ENCODE peak calls at places on chromosome 2, in eight cellular contexts. One of them, this sample, is unnamed.

GRCh38 chr2:168550670-168551069 is 94.6 kb downstream of the CERS6 start:
- DNase-seq in gastrocnemius medialis: no peak
- DNase-seq in cardiac fibroblast: no peak
- DNase-seq in GM23338: peak; percentile 43
- DNase-seq in fibroblast of lung: no peak
- DNase-seq in heart right ventricle: no peak
- DNase-seq in cardiac muscle cell: no peak
- DNase-seq in PC-3: no peak
- DNase-seq in this sample: no peak

GRCh38 chr2:235638541-235639192 is 144.8 kb downstream of the AGAP1 start:
- DNase-seq in gastrocnemius medialis: no peak
- DNase-seq in cardiac fibroblast: no peak
- DNase-seq in GM23338: peak; percentile 48
- DNase-seq in fibroblast of lung: no peak
- DNase-seq in heart right ventricle: no peak
- DNase-seq in cardiac muscle cell: no peak
- DNase-seq in PC-3: peak; percentile 15
- DNase-seq in this sample: no peak

GRCh38 chr2:190533175-190533967 is 1.2 kb downstream of the NEMP2 start:
- DNase-seq in gastrocnemius medialis: peak; percentile 16
- DNase-seq in cardiac fibroblast: no peak
- DNase-seq in GM23338: no peak
- DNase-seq in fibroblast of lung: peak; percentile 36
- DNase-seq in heart right ventricle: no peak
- DNase-seq in cardiac muscle cell: peak; percentile 42
- DNase-seq in PC-3: no peak
- DNase-seq in this sample: no peak

GRCh38 chr2:138712212-138712979 is 67.8 kb downstream of the NXPH2 start:
- DNase-seq in gastrocnemius medialis: no peak
- DNase-seq in cardiac fibroblast: no peak
- DNase-seq in GM23338: no peak
- DNase-seq in fibroblast of lung: peak; percentile 45
- DNase-seq in heart right ventricle: no peak
- DNase-seq in cardiac muscle cell: no peak
- DNase-seq in PC-3: peak; percentile 40
- DNase-seq in this sample: peak; percentile 31

GRCh38 chr2:128472789-128473174 is 154.1 kb upstream of the HS6ST1 start:
- DNase-seq in gastrocnemius medialis: no peak
- DNase-seq in cardiac fibroblast: peak; percentile 69
- DNase-seq in GM23338: no peak
- DNase-seq in fibroblast of lung: peak; percentile 32
- DNase-seq in heart right ventricle: no peak
- DNase-seq in cardiac muscle cell: peak; percentile 80
- DNase-seq in PC-3: no peak
- DNase-seq in this sample: no peak

GRCh38 chr2:70959851-70960832 is 18.3 kb upstream of the ANKRD53 start:
- DNase-seq in gastrocnemius medialis: no peak
- DNase-seq in cardiac fibroblast: no peak
- DNase-seq in GM23338: peak; percentile 72
- DNase-seq in fibroblast of lung: no peak
- DNase-seq in heart right ventricle: no peak
- DNase-seq in cardiac muscle cell: no peak
- DNase-seq in PC-3: no peak
- DNase-seq in this sample: no peak

GRCh38 chr2:192267484-192267883 is 72.8 kb upstream of the TMEFF2 start:
- DNase-seq in gastrocnemius medialis: no peak
- DNase-seq in cardiac fibroblast: peak; percentile 78
- DNase-seq in GM23338: no peak
- DNase-seq in fibroblast of lung: peak; percentile 86
- DNase-seq in heart right ventricle: no peak
- DNase-seq in cardiac muscle cell: peak; percentile 84
- DNase-seq in PC-3: peak; percentile 87
- DNase-seq in this sample: peak; percentile 86

GRCh38 chr2:40161986-40162385 is 289.9 kb downstream of the SLC8A1 start:
- DNase-seq in gastrocnemius medialis: no peak
- DNase-seq in cardiac fibroblast: no peak
- DNase-seq in GM23338: no peak
- DNase-seq in fibroblast of lung: no peak
- DNase-seq in heart right ventricle: no peak
- DNase-seq in cardiac muscle cell: no peak
- DNase-seq in PC-3: no peak
- DNase-seq in this sample: no peak

GRCh38 chr2:241223211-241224067 is 35.0 kb downstream of the ANO7 start:
- DNase-seq in gastrocnemius medialis: no peak
- DNase-seq in cardiac fibroblast: no peak
- DNase-seq in GM23338: no peak
- DNase-seq in fibroblast of lung: peak; percentile 32
- DNase-seq in heart right ventricle: no peak
- DNase-seq in cardiac muscle cell: peak; percentile 10
- DNase-seq in PC-3: peak; percentile 59
- DNase-seq in this sample: no peak

GRCh38 chr2:202718614-202719013 is 83.8 kb downstream of the FAM117B start:
- DNase-seq in gastrocnemius medialis: no peak
- DNase-seq in cardiac fibroblast: peak; percentile 15
- DNase-seq in GM23338: no peak
- DNase-seq in fibroblast of lung: peak; percentile 59
- DNase-seq in heart right ventricle: no peak
- DNase-seq in cardiac muscle cell: peak; percentile 20
- DNase-seq in PC-3: peak; percentile 50
- DNase-seq in this sample: peak; percentile 32

GRCh38 chr2:107068502-107068901 is 182.5 kb upstream of the ST6GAL2 start:
- DNase-seq in gastrocnemius medialis: no peak
- DNase-seq in cardiac fibroblast: no peak
- DNase-seq in GM23338: no peak
- DNase-seq in fibroblast of lung: no peak
- DNase-seq in heart right ventricle: no peak
- DNase-seq in cardiac muscle cell: no peak
- DNase-seq in PC-3: no peak
- DNase-seq in this sample: no peak

GRCh38 chr2:134258684-134259408 is 5.0 kb downstream of the MGAT5 start:
- DNase-seq in gastrocnemius medialis: no peak
- DNase-seq in cardiac fibroblast: no peak
- DNase-seq in GM23338: no peak
- DNase-seq in fibroblast of lung: no peak
- DNase-seq in heart right ventricle: peak; percentile 48
- DNase-seq in cardiac muscle cell: no peak
- DNase-seq in PC-3: no peak
- DNase-seq in this sample: no peak

GRCh38 chr2:12534646-12535263 is 182.0 kb upstream of the TRIB2 start:
- DNase-seq in gastrocnemius medialis: no peak
- DNase-seq in cardiac fibroblast: peak; percentile 88
- DNase-seq in GM23338: peak; percentile 37
- DNase-seq in fibroblast of lung: peak; percentile 98
- DNase-seq in heart right ventricle: no peak
- DNase-seq in cardiac muscle cell: peak; percentile 85
- DNase-seq in PC-3: peak; percentile 96
- DNase-seq in this sample: peak; percentile 95

GRCh38 chr2:110999626-111000025 is 121.1 kb upstream of the BCL2L11 start:
- DNase-seq in gastrocnemius medialis: no peak
- DNase-seq in cardiac fibroblast: no peak
- DNase-seq in GM23338: no peak
- DNase-seq in fibroblast of lung: no peak
- DNase-seq in heart right ventricle: no peak
- DNase-seq in cardiac muscle cell: no peak
- DNase-seq in PC-3: no peak
- DNase-seq in this sample: no peak

GRCh38 chr2:100303744-100304143 is 18.6 kb downstream of the LONRF2 start:
- DNase-seq in gastrocnemius medialis: no peak
- DNase-seq in cardiac fibroblast: no peak
- DNase-seq in GM23338: no peak
- DNase-seq in fibroblast of lung: no peak
- DNase-seq in heart right ventricle: no peak
- DNase-seq in cardiac muscle cell: no peak
- DNase-seq in PC-3: no peak
- DNase-seq in this sample: no peak

GRCh38 chr2:232681527-232681926 is 15.6 kb upstream of the GIGYF2 start:
- DNase-seq in gastrocnemius medialis: no peak
- DNase-seq in cardiac fibroblast: peak; percentile 27
- DNase-seq in GM23338: no peak
- DNase-seq in fibroblast of lung: no peak
- DNase-seq in heart right ventricle: no peak
- DNase-seq in cardiac muscle cell: peak; percentile 27
- DNase-seq in PC-3: no peak
- DNase-seq in this sample: no peak

GRCh38 chr2:112850588-112850987 is 14.0 kb upstream of the IL1B start:
- DNase-seq in gastrocnemius medialis: no peak
- DNase-seq in cardiac fibroblast: no peak
- DNase-seq in GM23338: peak; percentile 67
- DNase-seq in fibroblast of lung: no peak
- DNase-seq in heart right ventricle: no peak
- DNase-seq in cardiac muscle cell: no peak
- DNase-seq in PC-3: no peak
- DNase-seq in this sample: no peak
- H3K4me3 ChIP-seq in gastrocnemius medialis: no peak overlapping the region
- H3K4me3 ChIP-seq in cardiac fibroblast: no peak overlapping the region
- H3K4me3 ChIP-seq in GM23338: peak overlapping the region; percentile 14
- H3K4me3 ChIP-seq in fibroblast of lung: no peak overlapping the region
- H3K4me3 ChIP-seq in heart right ventricle: no peak overlapping the region
- H3K4me3 ChIP-seq in cardiac muscle cell: no peak overlapping the region
- H3K4me3 ChIP-seq in PC-3: no peak overlapping the region
- H3K4me3 ChIP-seq in this sample: no peak overlapping the region

DNA sequence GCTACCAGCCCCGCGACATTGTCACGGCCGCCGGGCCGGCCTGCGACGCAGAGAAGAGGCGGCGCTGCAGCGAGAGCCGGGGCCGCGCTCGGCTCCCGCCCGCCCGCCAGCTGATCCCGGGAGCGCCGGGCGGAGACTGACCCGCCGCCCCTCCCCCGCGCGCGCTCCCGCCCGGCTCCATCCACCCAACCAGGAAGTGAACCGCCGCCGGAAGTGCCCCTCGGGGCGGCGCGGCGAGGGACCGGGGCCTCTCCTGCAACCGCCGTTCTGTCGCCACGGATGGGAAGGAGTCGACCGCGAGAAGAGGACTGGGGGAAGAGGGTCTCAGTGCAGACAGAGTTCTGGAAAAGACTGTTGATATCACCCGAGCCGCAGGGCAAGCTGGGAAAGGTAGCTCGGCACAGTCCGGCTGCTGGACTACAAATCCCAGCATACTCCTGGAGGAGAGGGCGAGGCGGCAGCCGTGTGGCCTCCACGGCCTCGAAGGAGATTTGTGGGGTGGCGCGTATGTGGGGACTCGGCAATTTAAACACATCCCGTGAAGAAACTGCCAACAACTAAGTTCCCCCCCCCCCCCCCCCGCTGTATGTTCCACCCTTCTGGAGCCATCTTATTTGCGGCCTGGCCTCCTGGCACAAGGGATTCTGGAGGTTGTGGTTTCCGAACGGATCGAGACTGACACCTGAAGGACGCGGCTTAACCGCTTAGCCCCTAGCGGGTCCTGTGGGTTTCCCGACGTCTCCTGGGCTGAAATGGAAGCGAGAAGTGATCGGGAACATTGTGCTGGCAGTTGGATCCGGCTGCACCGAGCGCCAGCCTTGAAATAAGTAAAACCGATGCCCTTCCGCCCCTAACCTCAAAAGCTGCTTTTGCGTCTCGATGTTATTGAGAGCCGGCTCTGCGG is at the start of gene AAK1:
- DNase-seq in gastrocnemius medialis: peak; percentile 85
- DNase-seq in cardiac fibroblast: peak; percentile 95
- DNase-seq in GM23338: peak; percentile 88
- DNase-seq in fibroblast of lung: peak; percentile 86
- DNase-seq in heart right ventricle: peak; percentile 92
- DNase-seq in cardiac muscle cell: peak; percentile 92
- DNase-seq in PC-3: peak; percentile 86
- DNase-seq in this sample: peak; percentile 91
- TF ChIP-seq CTCF in gastrocnemius medialis: peak; percentile 24
- TF ChIP-seq CTCF in cardiac fibroblast: no peak
- TF ChIP-seq CTCF in GM23338: no peak
- TF ChIP-seq CTCF in fibroblast of lung: no peak
- TF ChIP-seq CTCF in heart right ventricle: no peak
- TF ChIP-seq CTCF in cardiac muscle cell: no peak
- TF ChIP-seq CTCF in PC-3: no peak
- TF ChIP-seq CTCF in this sample: no peak

GRCh38 chr2:27041708-27042107 is 8.9 kb downstream of the TMEM214 start:
- DNase-seq in gastrocnemius medialis: no peak
- DNase-seq in cardiac fibroblast: no peak
- DNase-seq in GM23338: no peak
- DNase-seq in fibroblast of lung: peak; percentile 50
- DNase-seq in heart right ventricle: no peak
- DNase-seq in cardiac muscle cell: no peak
- DNase-seq in PC-3: no peak
- DNase-seq in this sample: peak; percentile 32

GRCh38 chr2:27040282-27040681 is 7.5 kb downstream of the TMEM214 start:
- DNase-seq in gastrocnemius medialis: no peak
- DNase-seq in cardiac fibroblast: no peak
- DNase-seq in GM23338: no peak
- DNase-seq in fibroblast of lung: no peak
- DNase-seq in heart right ventricle: no peak
- DNase-seq in cardiac muscle cell: no peak
- DNase-seq in PC-3: no peak
- DNase-seq in this sample: no peak

GRCh38 chr2:27042985-27043634 is 8.4 kb upstream of the AGBL5 start:
- DNase-seq in gastrocnemius medialis: no peak
- DNase-seq in cardiac fibroblast: no peak
- DNase-seq in GM23338: no peak
- DNase-seq in fibroblast of lung: no peak
- DNase-seq in heart right ventricle: no peak
- DNase-seq in cardiac muscle cell: no peak
- DNase-seq in PC-3: no peak
- DNase-seq in this sample: no peak

GRCh38 chr2:27039871-27040270 is 7.1 kb downstream of the TMEM214 start:
- DNase-seq in gastrocnemius medialis: no peak
- DNase-seq in cardiac fibroblast: no peak
- DNase-seq in GM23338: no peak
- DNase-seq in fibroblast of lung: no peak
- DNase-seq in heart right ventricle: no peak
- DNase-seq in cardiac muscle cell: no peak
- DNase-seq in PC-3: no peak
- DNase-seq in this sample: no peak

DNA sequence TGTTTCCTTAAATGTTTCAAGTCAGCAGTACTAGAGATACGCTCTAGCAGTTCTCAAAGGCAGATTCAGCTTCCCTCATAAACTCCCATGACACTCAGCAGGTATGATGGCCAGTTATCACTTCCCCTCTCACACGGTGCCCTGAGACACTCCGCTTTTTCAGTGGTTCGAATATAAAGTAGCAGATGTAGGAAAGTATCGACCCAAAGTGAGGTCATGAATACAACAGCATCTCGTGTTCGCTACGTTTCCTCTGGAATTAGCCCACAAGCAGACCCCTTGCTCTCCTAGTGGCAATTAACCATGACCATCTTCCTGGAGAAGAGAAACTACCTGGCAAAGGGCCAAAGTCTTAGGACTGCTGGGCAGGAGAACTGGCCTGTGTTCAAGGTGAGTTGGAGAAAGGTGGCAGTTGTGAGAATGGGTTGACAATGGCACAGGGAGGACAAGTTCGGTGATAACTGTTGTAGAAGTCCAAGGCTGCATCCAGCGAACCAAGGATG is 9.3 kb upstream of the AGBL5 start:
- DNase-seq in gastrocnemius medialis: no peak
- DNase-seq in cardiac fibroblast: no peak
- DNase-seq in GM23338: no peak
- DNase-seq in fibroblast of lung: no peak
- DNase-seq in heart right ventricle: no peak
- DNase-seq in cardiac muscle cell: no peak
- DNase-seq in PC-3: no peak
- DNase-seq in this sample: no peak
- H3K4me3 ChIP-seq in gastrocnemius medialis: no peak overlapping the region
- H3K4me3 ChIP-seq in cardiac fibroblast: no peak overlapping the region
- H3K4me3 ChIP-seq in GM23338: no peak overlapping the region
- H3K4me3 ChIP-seq in fibroblast of lung: no peak overlapping the region
- H3K4me3 ChIP-seq in heart right ventricle: no peak overlapping the region
- H3K4me3 ChIP-seq in cardiac muscle cell: no peak overlapping the region
- H3K4me3 ChIP-seq in PC-3: no peak overlapping the region
- H3K4me3 ChIP-seq in this sample: no peak overlapping the region

GRCh38 chr2:19687260-19687659 is 214.5 kb downstream of the TTC32 start:
- DNase-seq in gastrocnemius medialis: no peak
- DNase-seq in cardiac fibroblast: no peak
- DNase-seq in GM23338: no peak
- DNase-seq in fibroblast of lung: no peak
- DNase-seq in heart right ventricle: no peak
- DNase-seq in cardiac muscle cell: no peak
- DNase-seq in PC-3: peak; percentile 14
- DNase-seq in this sample: no peak
- TF ChIP-seq CTCF in gastrocnemius medialis: no peak
- TF ChIP-seq CTCF in cardiac fibroblast: peak; percentile 30
- TF ChIP-seq CTCF in GM23338: peak; percentile 17
- TF ChIP-seq CTCF in fibroblast of lung: no peak
- TF ChIP-seq CTCF in heart right ventricle: no peak
- TF ChIP-seq CTCF in cardiac muscle cell: no peak
- TF ChIP-seq CTCF in PC-3: peak; percentile 53
- TF ChIP-seq CTCF in this sample: no peak